ENCODE peak calls at places on chromosomes 13 and 19, in four cellular contexts. One of them, this sample, is unnamed.

GRCh38 chr13:18991054-18991453 is 190.6 kb downstream of the TUBA3C start:
- DNase-seq in AG09309: no peak
- DNase-seq in iPS DF 6.9: no peak
- DNase-seq in CD4-positive, CD25-positive, alpha-beta regulatory T cell: no peak
- DNase-seq in this sample: no peak

GRCh38 chr13:111371211-111371610 is 50.8 kb downstream of the TEX29 start:
- DNase-seq in CD4-positive, CD25-positive, alpha-beta regulatory T cell: no peak
- DNase-seq in iPS DF 6.9: no peak
- DNase-seq in AG09309: no peak
- DNase-seq in this sample: no peak

GRCh38 chr13:114078501-114079451 is 53.6 kb downstream of the RASA3 start:
- DNase-seq in iPS DF 6.9: no peak
- DNase-seq in AG09309: no peak
- DNase-seq in CD4-positive, CD25-positive, alpha-beta regulatory T cell: no peak
- DNase-seq in this sample: no peak

GRCh38 chr13:64165826-64166225 is 2750.2 kb upstream of the PCDH20 start:
- DNase-seq in iPS DF 6.9: no peak
- DNase-seq in CD4-positive, CD25-positive, alpha-beta regulatory T cell: no peak
- DNase-seq in AG09309: no peak
- DNase-seq in this sample: no peak

GRCh38 chr19:46716013-46716671 is 772 bp downstream of the PRKD2 start:
- DNase-seq in AG09309: no peak
- DNase-seq in iPS DF 6.9: no peak
- DNase-seq in CD4-positive, CD25-positive, alpha-beta regulatory T cell: peak
- DNase-seq in this sample: no peak

GRCh38 chr13:33452873-33453558 is 167.5 kb upstream of the STARD13 start:
- DNase-seq in CD4-positive, CD25-positive, alpha-beta regulatory T cell: no peak
- DNase-seq in AG09309: no peak
- DNase-seq in iPS DF 6.9: no peak
- DNase-seq in this sample: no peak

GRCh38 chr13:75761373-75761772 is 125.2 kb downstream of the LMO7 start:
- DNase-seq in AG09309: no peak
- DNase-seq in iPS DF 6.9: no peak
- DNase-seq in CD4-positive, CD25-positive, alpha-beta regulatory T cell: peak
- DNase-seq in this sample: peak

GRCh38 chr19:36054733-36055686 is at the start of gene WDR62:
- DNase-seq in CD4-positive, CD25-positive, alpha-beta regulatory T cell: peak
- DNase-seq in iPS DF 6.9: peak
- DNase-seq in AG09309: no peak
- DNase-seq in this sample: peak

GRCh38 chr13:44989941-44990340 is 603 bp downstream of the GPALPP1 start:
- DNase-seq in iPS DF 6.9: no peak
- DNase-seq in AG09309: no peak
- DNase-seq in CD4-positive, CD25-positive, alpha-beta regulatory T cell: peak
- DNase-seq in this sample: peak

GRCh38 chr13:41263261-41263971 is at the start of gene MTRF1:
- DNase-seq in iPS DF 6.9: peak
- DNase-seq in CD4-positive, CD25-positive, alpha-beta regulatory T cell: peak
- DNase-seq in AG09309: peak
- DNase-seq in this sample: peak
- H3K4me3 ChIP-seq in iPS DF 6.9: peak
- H3K4me3 ChIP-seq in CD4-positive, CD25-positive, alpha-beta regulatory T cell: peak
- H3K4me3 ChIP-seq in AG09309: peak
- H3K4me3 ChIP-seq in this sample: peak

GRCh38 chr19:23118400-23118799 is 1.6 kb downstream of the ZNF730 start:
- DNase-seq in CD4-positive, CD25-positive, alpha-beta regulatory T cell: no peak
- DNase-seq in AG09309: no peak
- DNase-seq in iPS DF 6.9: no peak
- DNase-seq in this sample: no peak

DNA sequence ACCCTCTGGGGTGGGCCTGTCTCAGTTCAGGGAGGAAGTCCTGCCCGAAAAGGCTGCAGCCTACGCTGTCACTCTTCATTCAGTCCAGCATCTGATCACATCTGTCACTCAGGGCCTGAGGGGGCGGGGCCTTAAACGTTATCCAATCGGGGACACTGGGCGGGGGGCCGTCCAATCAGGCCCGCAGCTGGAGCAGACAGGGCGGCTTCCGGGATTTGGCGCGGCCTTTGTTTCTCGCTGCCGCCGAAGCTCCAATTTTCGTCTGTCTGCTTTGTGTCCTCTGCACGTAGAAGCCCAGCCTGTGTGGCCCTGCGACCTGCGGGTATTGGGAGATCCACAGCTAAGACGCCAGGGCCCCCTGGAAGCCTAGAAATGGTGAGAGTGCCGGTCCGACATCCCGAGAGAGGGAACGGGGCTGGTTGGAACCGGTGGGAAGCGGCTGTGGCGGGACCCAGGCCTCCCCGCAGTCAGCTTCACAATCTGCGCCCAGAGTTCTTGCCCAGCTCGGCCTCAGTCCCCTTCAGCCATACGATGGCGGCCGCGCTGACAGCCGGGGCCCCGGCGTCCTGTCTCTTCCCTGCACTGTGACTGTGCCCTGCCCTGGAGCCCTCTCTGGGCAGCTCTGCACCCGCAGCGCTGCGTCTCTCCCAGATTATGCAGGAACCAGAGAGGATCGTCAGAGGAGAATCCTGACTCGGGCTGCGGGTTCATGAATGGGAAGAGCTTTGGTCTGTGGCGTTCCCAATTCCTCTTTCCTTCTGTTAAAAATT is at the start of gene ZNF730:
- DNase-seq in iPS DF 6.9: peak
- DNase-seq in CD4-positive, CD25-positive, alpha-beta regulatory T cell: peak
- DNase-seq in AG09309: no peak
- DNase-seq in this sample: peak
- H3K4me3 ChIP-seq in iPS DF 6.9: peak
- H3K4me3 ChIP-seq in CD4-positive, CD25-positive, alpha-beta regulatory T cell: no peak
- H3K4me3 ChIP-seq in AG09309: peak
- H3K4me3 ChIP-seq in this sample: peak

GRCh38 chr19:14390548-14390947 is 9.3 kb downstream of the ADGRE5 start:
- DNase-seq in iPS DF 6.9: no peak
- DNase-seq in CD4-positive, CD25-positive, alpha-beta regulatory T cell: no peak
- DNase-seq in AG09309: no peak
- DNase-seq in this sample: no peak

GRCh38 chr19:14395710-14396338 is 14.6 kb downstream of the ADGRE5 start:
- DNase-seq in AG09309: no peak
- DNase-seq in iPS DF 6.9: no peak
- DNase-seq in CD4-positive, CD25-positive, alpha-beta regulatory T cell: no peak
- DNase-seq in this sample: no peak

GRCh38 chr19:14394167-14394566 is 12.9 kb downstream of the ADGRE5 start:
- DNase-seq in AG09309: no peak
- DNase-seq in CD4-positive, CD25-positive, alpha-beta regulatory T cell: no peak
- DNase-seq in iPS DF 6.9: no peak
- DNase-seq in this sample: no peak

GRCh38 chr19:14391156-14391821 is 10.0 kb downstream of the ADGRE5 start:
- DNase-seq in AG09309: no peak
- DNase-seq in iPS DF 6.9: no peak
- DNase-seq in CD4-positive, CD25-positive, alpha-beta regulatory T cell: no peak
- DNase-seq in this sample: no peak

DNA sequence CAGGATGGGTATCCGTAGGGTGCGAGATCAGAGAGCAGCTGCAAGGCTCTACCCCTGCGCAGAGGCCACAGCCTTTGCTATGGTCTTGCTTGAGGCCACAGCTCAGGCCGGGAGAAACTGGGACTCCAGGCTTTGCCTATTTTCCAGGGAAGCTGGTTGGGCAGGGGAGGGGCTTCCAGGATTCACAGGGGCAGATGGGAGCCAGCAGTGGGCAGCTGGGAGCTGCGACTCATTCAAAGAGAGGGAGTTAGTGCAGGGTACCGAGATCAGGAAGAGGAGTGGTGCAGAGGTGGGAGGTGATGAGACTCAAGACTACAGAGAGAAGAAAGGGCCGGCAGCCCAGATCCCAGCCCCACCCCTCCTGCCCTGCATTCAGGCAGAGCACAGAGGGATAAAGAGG is 12.1 kb downstream of the ADGRE5 start:
- DNase-seq in CD4-positive, CD25-positive, alpha-beta regulatory T cell: no peak
- DNase-seq in iPS DF 6.9: no peak
- DNase-seq in AG09309: no peak
- DNase-seq in this sample: no peak
- H3K4me3 ChIP-seq in CD4-positive, CD25-positive, alpha-beta regulatory T cell: no peak
- H3K4me3 ChIP-seq in iPS DF 6.9: no peak
- H3K4me3 ChIP-seq in AG09309: no peak
- H3K4me3 ChIP-seq in this sample: no peak

GRCh38 chr19:17830567-17831418 is 9.5 kb upstream of the INSL3 start:
- DNase-seq in CD4-positive, CD25-positive, alpha-beta regulatory T cell: no peak
- DNase-seq in iPS DF 6.9: peak
- DNase-seq in AG09309: no peak
- DNase-seq in this sample: peak

GRCh38 chr19:17826508-17827056 is 5.3 kb upstream of the INSL3 start:
- DNase-seq in iPS DF 6.9: no peak
- DNase-seq in CD4-positive, CD25-positive, alpha-beta regulatory T cell: no peak
- DNase-seq in AG09309: no peak
- DNase-seq in this sample: no peak

GRCh38 chr19:17832443-17833208 is 11.3 kb upstream of the INSL3 start:
- DNase-seq in iPS DF 6.9: no peak
- DNase-seq in AG09309: no peak
- DNase-seq in CD4-positive, CD25-positive, alpha-beta regulatory T cell: no peak
- DNase-seq in this sample: no peak

GRCh38 chr19:17831419-17831888 is 10.1 kb upstream of the INSL3 start:
- DNase-seq in CD4-positive, CD25-positive, alpha-beta regulatory T cell: no peak
- DNase-seq in iPS DF 6.9: no peak
- DNase-seq in AG09309: no peak
- DNase-seq in this sample: no peak

GRCh38 chr19:17829855-17830566 is 8.7 kb upstream of the INSL3 start:
- DNase-seq in AG09309: no peak
- DNase-seq in iPS DF 6.9: peak
- DNase-seq in CD4-positive, CD25-positive, alpha-beta regulatory T cell: no peak
- DNase-seq in this sample: no peak
- H3K4me3 ChIP-seq in AG09309: no peak
- H3K4me3 ChIP-seq in iPS DF 6.9: peak
- H3K4me3 ChIP-seq in CD4-positive, CD25-positive, alpha-beta regulatory T cell: no peak
- H3K4me3 ChIP-seq in this sample: no peak

DNA sequence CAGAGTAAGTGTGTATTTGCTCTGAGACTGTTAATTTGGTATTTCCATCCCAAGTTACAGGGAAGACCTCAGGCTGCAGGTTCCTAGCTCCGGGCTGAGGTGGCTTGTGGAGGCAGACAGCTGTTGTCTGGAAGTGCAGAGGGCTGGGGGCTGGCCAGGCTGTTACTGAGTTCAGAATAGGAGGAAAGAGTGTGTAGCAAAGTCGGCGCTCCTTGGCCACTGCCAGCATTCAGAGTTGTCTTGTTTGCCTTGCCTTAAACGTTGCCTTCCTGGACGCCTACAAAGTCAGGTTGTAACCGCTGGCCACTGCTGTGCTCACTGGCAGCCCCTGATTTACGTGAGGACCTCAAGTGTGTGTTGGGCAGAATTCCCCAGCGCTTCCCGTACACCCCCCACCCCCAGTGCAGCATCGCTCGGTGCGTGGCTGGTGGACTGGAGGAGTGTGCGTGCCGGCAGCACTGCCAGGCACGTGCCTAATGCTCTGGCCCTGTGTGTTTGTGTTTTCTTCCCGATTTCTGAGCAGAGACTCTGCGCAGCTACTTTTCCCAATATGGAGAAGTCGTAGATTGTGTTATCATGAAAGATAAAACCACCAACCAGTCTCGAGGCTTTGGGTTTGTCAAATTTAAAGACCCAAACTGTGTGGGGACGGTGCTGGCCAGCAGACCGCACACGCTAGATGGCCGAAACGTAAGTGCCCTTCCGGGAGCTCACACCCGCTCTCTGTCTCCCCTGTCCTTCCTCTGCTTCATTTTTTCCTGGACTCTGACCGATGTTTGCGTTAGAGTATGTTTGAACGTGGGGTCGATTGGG is 10.5 kb downstream of the DAZAP1 start:
- DNase-seq in iPS DF 6.9: no peak
- DNase-seq in CD4-positive, CD25-positive, alpha-beta regulatory T cell: no peak
- DNase-seq in AG09309: no peak
- DNase-seq in this sample: no peak
- H3K4me3 ChIP-seq in iPS DF 6.9: no peak
- H3K4me3 ChIP-seq in CD4-positive, CD25-positive, alpha-beta regulatory T cell: no peak
- H3K4me3 ChIP-seq in AG09309: no peak
- H3K4me3 ChIP-seq in this sample: no peak

GRCh38 chr13:22505489-22505888 is 675.3 kb upstream of the SGCG start:
- DNase-seq in CD4-positive, CD25-positive, alpha-beta regulatory T cell: no peak
- DNase-seq in AG09309: no peak
- DNase-seq in iPS DF 6.9: no peak
- DNase-seq in this sample: no peak
- H3K4me3 ChIP-seq in CD4-positive, CD25-positive, alpha-beta regulatory T cell: no peak
- H3K4me3 ChIP-seq in AG09309: no peak
- H3K4me3 ChIP-seq in iPS DF 6.9: no peak
- H3K4me3 ChIP-seq in this sample: no peak